ENCODE peak calls at places on chromosomes 7 and 10, in ten cellular contexts. U is stimulated activated CD4-positive, alpha-beta T cell treated with anti-CD3 and anti-CD28 coated beads, Interleukin-4, amount 100 ng/mL, for 4 hours; Y is uterus; S is NT2/D1; R is activated gamma-delta T cell; F is hypothalamus; T is cerebellum; K is left lung; X is NCI-H345; N is effector CD4-positive, alpha-beta T cell. C is an unnamed sample.

GRCh38 chr7:106775552-106775936 is 89.5 kb upstream of the PIK3CG start:
- DNase-seq in K (no peak), S (no peak), Y (no peak), R (no peak), N (no peak), U (no peak), F (no peak), X (no peak), T (no peak), C (peak)

GRCh38 chr7:68629-69028 is 123.7 kb upstream of the FAM20C start:
- DNase-seq in Y (no peak), K (no peak), X (no peak), F (no peak), U (no peak), R (no peak), N (no peak), T (no peak), S (no peak), C (no peak)

GRCh38 chr7:25348066-25348595 is 119.8 kb upstream of the NPVF start:
- DNase-seq in R (no peak), F (no peak), K (no peak), U (no peak), S (no peak), Y (no peak), T (no peak), N (no peak), X (no peak), C (no peak)

GRCh38 chr10:5952731-5953385 is 24.5 kb downstream of the IL15RA start:
- DNase-seq in K (peak), Y (no peak), S (no peak), F (no peak), U (no peak), N (no peak), R (no peak), X (no peak), T (no peak), C (no peak)

GRCh38 chr7:121195859-121196588 is 132.8 kb upstream of the WNT16 start:
- DNase-seq in X (no peak), S (no peak), Y (no peak), U (no peak), K (no peak), N (no peak), T (no peak), R (no peak), F (no peak), C (peak)

GRCh38 chr7:21425290-21425689 is 2.6 kb upstream of the SP4 start:
- DNase-seq in R (no peak), S (no peak), U (no peak), Y (no peak), T (no peak), K (no peak), F (no peak), X (no peak), N (no peak), C (no peak)

GRCh38 chr10:48804740-48805182 is 120.1 kb downstream of the WDFY4 start:
- DNase-seq in N (no peak), T (no peak), F (no peak), U (no peak), Y (no peak), K (peak), X (peak), R (no peak), S (no peak), C (no peak)

GRCh38 chr7:45623740-45624391 is 49.7 kb downstream of the ADCY1 start:
- DNase-seq in Y (no peak), X (no peak), T (no peak), K (no peak), U (no peak), N (no peak), F (no peak), S (no peak), R (no peak), C (no peak)

GRCh38 chr10:13719411-13719810 is 132.6 kb downstream of the PRPF18 start:
- DNase-seq in X (no peak), S (no peak), T (no peak), Y (no peak), N (no peak), K (no peak), R (no peak), F (no peak), U (no peak), C (no peak)

GRCh38 chr10:35792301-35792700 is 150.2 kb upstream of the FZD8 start:
- DNase-seq in Y (no peak), K (no peak), N (no peak), T (no peak), S (no peak), X (no peak), U (no peak), R (no peak), F (no peak), C (no peak)

C was measured in fibroblast of the conjunctiva.